ENCODE peak calls at places on chromosomes 2 and 18, in five cellular contexts. L is astrocyte of the spinal cord, V is Panc1, Z is MCF 10A, H is fibroblast of the aortic adventitia. B is an unnamed sample.

GRCh38 chr18:48662021-48662661 is 123.3 kb downstream of the CTIF start:
- DNase-seq in Z (peak), V (no peak), H (peak), L (peak), B (peak)

GRCh38 chr2:176642074-176642473 is 372.8 kb downstream of the MTX2 start:
- DNase-seq in Z (no peak), L (peak), H (peak), V (no peak), B (no peak)

GRCh38 chr2:12507295-12507694 is 209.4 kb upstream of the TRIB2 start:
- DNase-seq in V (no peak), L (peak), H (no peak), Z (peak), B (no peak)

GRCh38 chr2:222939208-222939846 is 78.5 kb downstream of the ACSL3 start:
- DNase-seq in Z (peak), L (peak), H (peak), V (peak), B (peak)

GRCh38 chr2:102950547-102950946 is 188.7 kb downstream of the TMEM182 start:
- DNase-seq in V (no peak), L (no peak), Z (peak), H (no peak), B (no peak)

GRCh38 chr18:8994603-8995002 is 107.9 kb upstream of the NDUFV2 start:
- DNase-seq in V (no peak), Z (no peak), L (no peak), H (no peak), B (peak)

GRCh38 chr2:233492738-233493137 is 73.8 kb downstream of the USP40 start:
- DNase-seq in Z (peak), V (no peak), H (no peak), L (no peak), B (no peak)

GRCh38 chr2:85506768-85507181 is 32.2 kb upstream of the MAT2A start:
- DNase-seq in V (no peak), Z (no peak), L (peak), H (peak), B (no peak)

GRCh38 chr2:158556124-158556523 is 99.4 kb downstream of the PKP4 start:
- DNase-seq in Z (no peak), H (no peak), V (no peak), L (no peak), B (no peak)

GRCh38 chr2:30871980-30872789 is 64.9 kb upstream of the CAPN13 start:
- DNase-seq in H (no peak), Z (peak), L (no peak), V (no peak), B (no peak)

GRCh38 chr2:128978155-128978707 is 659.6 kb upstream of the HS6ST1 start:
- DNase-seq in Z (no peak), V (no peak), H (no peak), L (no peak), B (no peak)

GRCh38 chr18:33231474-33232317 is 208.8 kb downstream of the CCDC178 start:
- DNase-seq in L (peak), V (peak), Z (peak), H (peak), B (peak)

GRCh38 chr2:5894355-5894754 is 202.2 kb downstream of the SOX11 start:
- DNase-seq in L (no peak), V (no peak), H (no peak), Z (no peak), B (no peak)

DNA sequence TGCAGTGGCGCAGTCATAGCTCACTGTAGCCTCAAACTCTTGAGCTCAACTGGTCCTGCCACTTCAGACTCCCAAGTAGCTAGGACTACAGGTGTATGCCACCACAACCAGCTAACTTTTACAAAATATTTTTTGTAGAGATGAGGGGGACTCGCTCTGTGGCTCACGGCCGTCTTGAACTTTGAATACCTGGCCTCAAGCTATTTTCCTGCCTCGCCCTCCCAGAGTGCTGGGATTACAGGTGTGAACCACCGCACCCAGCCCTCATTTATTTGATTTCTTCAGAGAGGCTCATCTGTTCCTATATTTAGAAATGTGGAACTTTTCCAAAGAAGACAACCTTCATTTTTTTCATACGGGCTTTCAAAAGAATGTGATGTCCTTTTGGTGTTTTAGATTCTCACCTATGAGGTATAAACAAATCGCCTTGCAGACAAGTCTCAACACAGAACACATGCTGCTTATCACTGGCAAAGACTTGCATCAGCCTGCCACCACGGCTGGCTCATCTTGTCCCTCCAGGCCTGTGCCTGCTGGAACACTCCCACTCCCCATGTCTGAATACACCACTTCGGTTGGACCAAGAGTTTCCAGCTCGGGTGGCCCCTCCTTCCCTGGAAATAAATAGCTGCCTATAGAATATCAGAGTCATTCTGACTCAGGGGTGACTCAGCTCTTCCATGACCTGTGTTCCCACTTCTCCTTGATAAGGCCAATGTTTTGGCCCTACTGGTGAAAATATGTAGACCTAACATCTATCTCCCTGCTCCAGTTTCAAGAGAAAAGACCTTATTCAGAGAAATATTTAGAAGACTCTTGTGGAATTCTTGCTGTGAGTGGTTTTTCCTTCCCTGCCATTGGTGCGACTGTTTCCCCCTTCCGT is 202.6 kb downstream of the TGIF1 start:
- DNase-seq in V (peak), L (peak), Z (peak), H (peak), B (peak)
- TF ChIP-seq CTCF in V (no peak), L (peak), Z (peak), H (peak), B (no peak)

GRCh38 chr2:10139536-10139935 is 17.0 kb downstream of the RRM2 start:
- DNase-seq in Z (no peak), H (no peak), L (no peak), V (no peak), B (no peak)

GRCh38 chr2:10144771-10145518 is 22.4 kb downstream of the RRM2 start:
- DNase-seq in Z (no peak), V (no peak), H (no peak), L (no peak), B (no peak)

GRCh38 chr2:10140841-10141610 is 18.5 kb downstream of the RRM2 start:
- DNase-seq in H (no peak), Z (no peak), L (no peak), V (no peak), B (no peak)

GRCh38 chr2:10142640-10142965 is 20.1 kb downstream of the RRM2 start:
- DNase-seq in Z (no peak), V (no peak), H (no peak), L (no peak), B (no peak)

GRCh38 chr2:10141736-10142639 is 19.4 kb downstream of the RRM2 start:
- DNase-seq in Z (peak), L (no peak), V (no peak), H (no peak), B (peak)
- TF ChIP-seq CTCF in Z (peak), L (peak), V (peak), H (peak), B (peak)

GRCh38 chr2:206996556-206997065 is 57.3 kb downstream of the CPO start:
- DNase-seq in Z (no peak), H (no peak), L (no peak), V (no peak), B (no peak)
- TF ChIP-seq CTCF in Z (no peak), H (no peak), L (no peak), V (no peak), B (no peak)

GRCh38 chr2:124590001-124590400 is 564.9 kb downstream of the CNTNAP5 start:
- DNase-seq in L (no peak), V (no peak), H (no peak), Z (no peak), B (no peak)

GRCh38 chr2:124586835-124587234 is 561.7 kb downstream of the CNTNAP5 start:
- DNase-seq in V (no peak), Z (no peak), H (no peak), L (no peak), B (no peak)

GRCh38 chr2:124586210-124586609 is 561.1 kb downstream of the CNTNAP5 start:
- DNase-seq in Z (no peak), L (no peak), V (no peak), H (no peak), B (no peak)

GRCh38 chr2:124582387-124582786 is 557.3 kb downstream of the CNTNAP5 start:
- DNase-seq in L (no peak), H (no peak), V (no peak), Z (no peak), B (no peak)

DNA sequence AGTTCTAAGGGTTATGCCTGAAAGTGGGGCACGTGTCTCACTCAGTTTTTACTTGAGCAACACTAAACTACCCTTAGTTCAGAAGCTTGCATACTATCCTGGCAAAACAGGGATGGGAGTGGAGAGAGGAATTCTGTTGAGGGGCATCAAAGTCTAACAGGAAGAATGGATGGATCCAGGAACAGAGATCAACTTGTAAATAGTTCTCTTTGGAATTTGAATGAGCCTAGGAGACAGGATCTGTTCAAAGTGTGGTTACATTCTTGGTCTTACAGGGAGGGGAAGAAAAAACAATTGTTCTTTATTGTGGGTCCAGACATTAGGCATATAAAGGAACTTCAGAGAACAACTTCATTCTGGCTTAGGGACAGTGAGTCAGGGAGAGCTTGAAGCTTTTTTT is 560.2 kb downstream of the CNTNAP5 start:
- DNase-seq in V (no peak), L (no peak), Z (no peak), H (no peak), B (no peak)
- TF ChIP-seq CTCF in V (no peak), L (no peak), Z (no peak), H (no peak), B (no peak)